ENCODE peak calls at places on chromosome 20, in ten cellular contexts. Y is left ventricle myocardium superior; P is A549; A is left cardiac atrium; H is activated naive CD4-positive, alpha-beta T cell treated with anti-CD3 and anti-CD28 coated beads, Interleukin-2, amount 50 U/mL, for 72 hours; E is lower lobe of right lung; R is IMR-90; F is HCT116; Z is naive thymus-derived CD4-positive, alpha-beta T cell; K is CD8-positive, alpha-beta T cell. X is an unnamed sample.

GRCh38 chr20:24235224-24235735 is 234.1 kb upstream of the SYNDIG1 start:
- ATAC-seq in R (no peak), A (no peak), P (no peak), Z (no peak), K (no peak), E (no peak), F (no peak), Y (no peak), H (no peak), X (no peak)

GRCh38 chr20:56697476-56697875 is 68.4 kb downstream of the TFAP2C start:
- ATAC-seq in K (no peak), P (no peak), F (no peak), A (no peak), R (no peak), Y (no peak), Z (no peak), H (no peak), E (no peak), X (no peak)

GRCh38 chr20:53800883-53801604 is 207.4 kb upstream of the ZNF217 start:
- ATAC-seq in F (no peak), A (no peak), R (no peak), Z (no peak), E (peak; percentile 64), H (no peak), K (no peak), Y (no peak), P (peak; percentile 43), X (no peak)

GRCh38 chr20:57264151-57264792 is 2.2 kb downstream of the BMP7 start:
- ATAC-seq in Z (no peak), F (no peak), P (no peak), K (no peak), A (no peak), H (peak; percentile 20), E (peak; percentile 29), R (no peak), Y (peak; percentile 45), X (no peak)

GRCh38 chr20:2165871-2166270 is 64.2 kb downstream of the STK35 start:
- ATAC-seq in Y (no peak), K (no peak), Z (no peak), E (no peak), A (no peak), R (no peak), F (no peak), H (no peak), P (no peak), X (no peak)

GRCh38 chr20:20206788-20207187 is 154.5 kb downstream of the CFAP61 start:
- ATAC-seq in R (no peak), K (no peak), F (no peak), H (no peak), E (no peak), P (no peak), Y (no peak), A (no peak), Z (no peak), X (no peak)

GRCh38 chr20:63854069-63854765 is 7.1 kb upstream of the ABHD16B start:
- ATAC-seq in H (no peak), F (no peak), Z (peak; percentile 62), R (no peak), P (peak; percentile 9), A (peak; percentile 49), Y (peak; percentile 46), E (peak; percentile 45), K (no peak), X (no peak)

GRCh38 chr20:910840-911770 is 5.0 kb downstream of the ANGPT4 start:
- ATAC-seq in P (peak; percentile 48), K (no peak), R (peak; percentile 77), Z (no peak), Y (peak; percentile 56), A (peak; percentile 56), E (no peak), F (no peak), H (peak; percentile 40), X (no peak)

GRCh38 chr20:2697768-2698167 is 5.2 kb downstream of the EBF4 start:
- ATAC-seq in R (no peak), Y (no peak), H (no peak), P (no peak), K (no peak), A (no peak), F (no peak), E (no peak), Z (no peak), X (no peak)